ENCODE peak calls at places on chromosomes 7 and 10, in ten cellular contexts. F is gastrocnemius medialis; W is fibroblast of lung; E is body of pancreas; Y is CD8-positive, alpha-beta T cell; O is left ventricle myocardium inferior; M is heart left ventricle; N is thoracic aorta; T is IMR-90; J is neural progenitor cell. C is an unnamed sample.

GRCh38 chr7:79281406-79281805 is 172.1 kb downstream of the MAGI2 start:
- DNase-seq in W (peak; percentile 41), E (no peak), O (no peak), Y (no peak), F (no peak), J (no peak), N (no peak), M (no peak), T (no peak), C (no peak)

GRCh38 chr7:55191161-55191925 is 172.5 kb downstream of the EGFR start:
- DNase-seq in F (no peak), M (no peak), E (no peak), T (no peak), Y (no peak), W (no peak), N (no peak), O (no peak), J (no peak), C (no peak)

GRCh38 chr7:90455163-90456030 is 14.0 kb upstream of the PTTG1IP2 start:
- DNase-seq in N (no peak), Y (no peak), J (peak; percentile 50), W (peak; percentile 69), M (no peak), O (no peak), F (no peak), E (no peak), T (peak; percentile 57), C (no peak)

GRCh38 chr10:117723343-117723742 is 180.8 kb downstream of the EMX2 start:
- DNase-seq in N (no peak), O (no peak), E (no peak), J (no peak), Y (no peak), M (no peak), T (no peak), W (no peak), F (no peak), C (no peak)

GRCh38 chr10:43137701-43137970 is 609 bp upstream of the CSGALNACT2 start:
- DNase-seq in N (no peak), E (peak; percentile 48), M (peak; percentile 60), F (no peak), O (peak; percentile 52), Y (no peak), W (peak; percentile 57), J (peak; percentile 71), T (peak; percentile 46), C (peak; percentile 62)

GRCh38 chr7:86961686-86962085 is 97.8 kb downstream of the ELAPOR2 start:
- DNase-seq in Y (no peak), N (no peak), M (no peak), J (no peak), T (no peak), O (no peak), F (no peak), W (no peak), E (no peak), C (no peak)

GRCh38 chr7:66557214-66558200 is 71.2 kb upstream of the KCTD7 start:
- DNase-seq in E (peak; percentile 68), Y (peak; percentile 52), J (peak; percentile 78), N (no peak), W (peak; percentile 34), O (peak; percentile 73), T (peak; percentile 31), M (peak; percentile 69), F (peak; percentile 27), C (peak; percentile 68)

GRCh38 chr7:73851410-73852338 is 9.3 kb upstream of the TMEM270 start:
- DNase-seq in W (peak; percentile 98), T (peak; percentile 99), E (no peak), M (no peak), N (no peak), F (no peak), J (no peak), O (no peak), Y (no peak), C (no peak)

GRCh38 chr10:133139561-133140065 is 20.4 kb upstream of the KNDC1 start:
- DNase-seq in Y (no peak), W (no peak), E (no peak), F (no peak), M (peak; percentile 13), O (peak; percentile 4), T (no peak), J (peak; percentile 37), N (no peak), C (peak; percentile 6)

GRCh38 chr10:131776496-131776895 is 124.3 kb upstream of the PPP2R2D start:
- DNase-seq in N (no peak), W (no peak), O (no peak), Y (no peak), F (no peak), M (no peak), T (no peak), E (no peak), J (no peak), C (no peak)
- H3K9me3 ChIP-seq in N (peaks cover 17% of the 10 kb centered on the region), W (no peaks in the 10 kb centered on the region), O (peaks cover 33% of the 10 kb centered on the region), Y (no peaks in the 10 kb centered on the region), F (no peaks in the 10 kb centered on the region), M (peaks cover 24% of the 10 kb centered on the region), T (peaks cover 71% of the 10 kb centered on the region), E (no peaks in the 10 kb centered on the region), J (no peaks in the 10 kb centered on the region), C (peaks cover 25% of the 10 kb centered on the region)

GRCh38 chr10:124448696-124449169 is 1.1 kb downstream of the NKX1-2 start:
- DNase-seq in Y (no peak), F (no peak), N (no peak), O (no peak), W (no peak), T (no peak), E (no peak), M (no peak), J (peak; percentile 65), C (no peak)

GRCh38 chr10:124450010-124450782 is at the start of gene NKX1-2:
- DNase-seq in Y (no peak), W (no peak), T (no peak), O (no peak), J (peak; percentile 93), N (no peak), F (no peak), M (no peak), E (no peak), C (peak; percentile 45)

GRCh38 chr10:124449170-124450009 is 445 bp downstream of the NKX1-2 start:
- DNase-seq in Y (no peak), O (no peak), N (no peak), E (no peak), F (no peak), M (no peak), W (no peak), J (peak; percentile 48), T (no peak), C (no peak)

GRCh38 chr10:124450783-124451057 is 885 bp upstream of the NKX1-2 start:
- DNase-seq in T (no peak), Y (no peak), O (no peak), W (no peak), N (no peak), E (no peak), F (no peak), M (no peak), J (peak; percentile 29), C (no peak)

GRCh38 chr10:124451227-124451807 is 1.5 kb upstream of the NKX1-2 start:
- DNase-seq in M (no peak), J (peak; percentile 51), Y (no peak), F (no peak), O (no peak), T (no peak), N (no peak), W (no peak), E (no peak), C (no peak)
- H3K27me3 ChIP-seq in M (peaks cover 94% of the 10 kb centered on the region), J (peaks cover 100% of the 10 kb centered on the region), Y (peaks cover 32% of the 10 kb centered on the region), F (peaks cover 61% of the 10 kb centered on the region), O (peaks cover 100% of the 10 kb centered on the region), T (peaks cover 87% of the 10 kb centered on the region), N (peaks cover 7% of the 10 kb centered on the region), W (peaks cover 75% of the 10 kb centered on the region), E (no peaks in the 10 kb centered on the region), C (peaks cover 35% of the 10 kb centered on the region)

GRCh38 chr7:138550337-138550736 is 90.3 kb downstream of the TRIM24 start:
- DNase-seq in O (no peak), J (no peak), M (no peak), E (no peak), Y (no peak), T (no peak), W (no peak), F (no peak), N (no peak), C (no peak)

GRCh38 chr7:138553805-138554204 is 93.7 kb downstream of the TRIM24 start:
- DNase-seq in T (no peak), M (no peak), J (no peak), F (no peak), O (no peak), N (no peak), Y (no peak), W (no peak), E (no peak), C (no peak)

GRCh38 chr7:138549082-138549481 is 89.0 kb downstream of the TRIM24 start:
- DNase-seq in O (no peak), N (no peak), M (no peak), W (peak; percentile 6), T (no peak), Y (no peak), E (no peak), F (no peak), J (no peak), C (no peak)

GRCh38 chr7:138554674-138555073 is 94.6 kb downstream of the TRIM24 start:
- DNase-seq in M (no peak), J (no peak), W (no peak), E (no peak), Y (no peak), N (no peak), F (no peak), O (no peak), T (no peak), C (no peak)

DNA sequence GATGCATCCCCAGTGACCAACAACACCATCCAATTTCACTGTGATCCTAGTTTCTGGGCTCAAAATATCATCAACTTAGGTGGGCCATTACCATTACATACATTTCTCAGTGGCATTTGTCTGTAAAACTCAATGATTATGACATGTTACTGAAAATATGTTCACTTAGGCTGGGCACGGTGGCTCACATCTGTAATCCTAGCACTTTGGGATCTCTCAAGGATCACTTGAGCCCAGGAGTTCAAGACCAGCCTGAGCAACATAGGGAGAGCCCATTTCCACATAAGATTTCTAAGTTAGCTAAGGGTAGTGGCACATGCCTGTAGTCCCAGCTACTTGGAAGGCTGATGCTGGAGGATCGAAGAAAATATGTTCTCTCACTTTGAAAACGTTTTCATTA is 91.0 kb downstream of the TRIM24 start:
- DNase-seq in T (no peak), F (no peak), O (no peak), J (no peak), Y (no peak), W (no peak), E (no peak), N (no peak), M (no peak), C (no peak)
- TF ChIP-seq CTCF in T (no peak), F (no peak), O (no peak), J (no peak), Y (no peak), W (no peak), E (no peak), N (no peak), M (no peak), C (no peak)

DNA sequence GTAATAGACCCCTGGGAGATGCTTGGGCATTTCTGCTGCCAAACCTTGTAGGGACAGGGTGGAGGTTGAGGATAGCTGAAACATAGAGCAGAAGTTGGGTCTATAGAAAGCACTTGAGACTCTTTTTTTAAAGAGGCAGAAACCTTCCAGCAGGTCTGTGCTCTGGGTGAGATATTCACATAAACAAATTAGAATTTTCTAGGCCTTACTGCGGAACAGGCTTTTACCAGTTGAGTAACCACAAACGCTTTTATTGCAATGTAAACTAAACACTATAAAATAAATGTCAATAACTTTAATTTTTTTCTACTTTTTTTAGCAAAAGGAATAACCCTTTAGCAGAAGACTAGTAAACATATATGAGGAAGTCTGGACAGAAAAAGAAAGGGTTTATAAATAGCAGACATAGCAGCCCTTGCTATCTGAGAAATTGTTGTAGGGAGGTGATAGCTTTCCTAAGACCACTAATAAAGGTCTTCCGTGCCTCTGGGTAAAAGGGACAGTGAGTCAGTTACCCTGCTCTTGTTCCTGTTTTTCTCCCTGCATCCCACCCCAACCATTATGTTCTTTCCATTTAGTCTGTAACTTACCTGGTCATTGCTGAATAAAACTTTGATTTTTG is 38.7 kb downstream of the CACNB2 start:
- DNase-seq in N (no peak), M (no peak), J (no peak), F (no peak), O (no peak), E (no peak), Y (no peak), T (no peak), W (no peak), C (no peak)
- H3K9me3 ChIP-seq in N (no peaks in the 10 kb centered on the region), M (no peaks in the 10 kb centered on the region), J (no peaks in the 10 kb centered on the region), F (no peaks in the 10 kb centered on the region), O (no peaks in the 10 kb centered on the region), E (no peaks in the 10 kb centered on the region), Y (no peaks in the 10 kb centered on the region), T (no peaks in the 10 kb centered on the region), W (no peaks in the 10 kb centered on the region), C (no peaks in the 10 kb centered on the region)